ENCODE peak calls at places on chromosomes 6 and 20, in six cellular contexts. A is C1 segment of cervical spinal cord, I is PC-3, Q is psoas muscle, O is breast epithelium, P is BE2C. T is an unnamed sample.

GRCh38 chr6:925656-926213 is 232.8 kb upstream of the EXOC2 start:
- DNase-seq in A (no peak), O (no peak), Q (no peak), P (no peak), I (no peak), T (no peak)

GRCh38 chr6:10429638-10430427 is 15.0 kb upstream of the TFAP2A start:
- DNase-seq in A (no peak), O (peak; percentile 42), Q (no peak), P (no peak), I (peak; percentile 75), T (no peak)

GRCh38 chr6:100482698-100483097 is 18.0 kb upstream of the SIM1 start:
- DNase-seq in A (no peak), P (no peak), I (peak; percentile 26), O (no peak), Q (no peak), T (no peak)

GRCh38 chr20:44355503-44356352 is at the start of gene HNF4A:
- DNase-seq in Q (no peak), A (no peak), P (no peak), O (no peak), I (no peak), T (no peak)

GRCh38 chr20:21522479-21523397 is 8.9 kb upstream of the NKX2-2 start:
- DNase-seq in A (peak; percentile 33), O (peak; percentile 3), I (peak; percentile 44), Q (no peak), P (no peak), T (peak; percentile 49)

GRCh38 chr20:23021941-23022340 is 13.2 kb upstream of the SSTR4 start:
- DNase-seq in I (no peak), Q (no peak), A (no peak), O (no peak), P (no peak), T (no peak)

GRCh38 chr6:137224890-137225198 is 5.7 kb upstream of the IFNGR1 start:
- DNase-seq in O (no peak), P (no peak), A (no peak), Q (no peak), I (no peak), T (no peak)

GRCh38 chr20:49545572-49545971 is 22.4 kb downstream of the PTGIS start:
- DNase-seq in P (no peak), I (peak; percentile 25), Q (no peak), A (no peak), O (no peak), T (no peak)

T was measured in nucleus accumbens.